ENCODE peak calls at places on chromosomes 13 and 19, in seven cellular contexts. P is CD8-positive, alpha-beta T cell; C is caudate nucleus; V is foreskin keratinocyte; Y is PC-9; F is IMR-90; S is uterus. B is an unnamed sample.

GRCh38 chr13:26255717-26256277 is 1.9 kb downstream of the CDK8 start:
- DNase-seq in P (no peak), C (no peak), V (no peak), Y (no peak), F (peak), S (no peak), B (no peak)

GRCh38 chr19:2648528-2648937 is 54.0 kb downstream of the GNG7 start:
- DNase-seq in P (peak), C (no peak), V (peak), Y (peak), F (peak), S (peak), B (peak)

GRCh38 chr13:95494082-95494681 is 58.3 kb upstream of the CLDN10 start:
- DNase-seq in P (no peak), C (no peak), V (peak), Y (peak), F (peak), S (no peak), B (no peak)

GRCh38 chr13:105918842-105919741 is 616.4 kb downstream of the EFNB2 start:
- DNase-seq in P (no peak), C (no peak), V (peak), Y (peak), F (peak), S (no peak), B (no peak)

GRCh38 chr19:18718015-18718526 is 34.6 kb downstream of the CRTC1 start:
- DNase-seq in P (no peak), C (no peak), V (no peak), Y (no peak), F (no peak), S (no peak), B (no peak)

GRCh38 chr13:49367640-49368431 is 76.0 kb downstream of the CAB39L start:
- DNase-seq in P (no peak), C (no peak), V (no peak), Y (no peak), F (no peak), S (no peak), B (no peak)

GRCh38 chr13:112477070-112477619 is 101.0 kb downstream of the SPACA7 start:
- DNase-seq in P (no peak), C (no peak), V (no peak), Y (no peak), F (no peak), S (no peak), B (no peak)

GRCh38 chr13:104143760-104144406 is 1077.7 kb upstream of the SLC10A2 start:
- DNase-seq in P (no peak), C (no peak), V (no peak), Y (no peak), F (no peak), S (no peak), B (no peak)

GRCh38 chr19:18109731-18110671 is 12.4 kb downstream of the MAST3 start:
- DNase-seq in P (no peak), C (no peak), V (no peak), Y (no peak), F (no peak), S (peak), B (peak)

GRCh38 chr13:51148952-51149573 is 38.0 kb upstream of the C13orf42 start:
- DNase-seq in P (no peak), C (no peak), V (peak), Y (peak), F (peak), S (peak), B (no peak)

GRCh38 chr19:44596428-44597130 is 16.8 kb upstream of the IGSF23 start:
- DNase-seq in P (no peak), C (no peak), V (no peak), Y (no peak), F (no peak), S (no peak), B (no peak)

GRCh38 chr19:6610934-6611370 is 20.0 kb upstream of the CD70 start:
- DNase-seq in P (no peak), C (no peak), V (peak), Y (peak), F (peak), S (no peak), B (no peak)

GRCh38 chr13:27419333-27419732 is 5.1 kb upstream of the GTF3A start:
- DNase-seq in P (no peak), C (no peak), V (peak), Y (no peak), F (peak), S (no peak), B (no peak)

GRCh38 chr13:76764429-76764828 is 121.8 kb downstream of the KCTD12 start:
- DNase-seq in P (no peak), C (no peak), V (peak), Y (no peak), F (peak), S (peak), B (peak)

GRCh38 chr13:98875146-98875729 is 102.6 kb downstream of the DOCK9 start:
- DNase-seq in P (no peak), C (no peak), V (no peak), Y (no peak), F (no peak), S (no peak), B (no peak)

GRCh38 chr19:41233748-41234240 is 14.8 kb downstream of the AXL start:
- DNase-seq in P (no peak), C (no peak), V (no peak), Y (no peak), F (no peak), S (no peak), B (no peak)

GRCh38 chr13:101529419-101529818 is 76.9 kb downstream of the ITGBL1 start:
- DNase-seq in P (no peak), C (no peak), V (peak), Y (no peak), F (peak), S (no peak), B (no peak)

GRCh38 chr19:50203281-50204080 is at the start of gene MYH14:
- DNase-seq in P (no peak), C (peak), V (no peak), Y (peak), F (no peak), S (peak), B (peak)

GRCh38 chr19:43777163-43777700 is 3.5 kb downstream of the KCNN4 start:
- DNase-seq in P (no peak), C (no peak), V (no peak), Y (peak), F (peak), S (no peak), B (no peak)

GRCh38 chr13:30486230-30487074 is 20.7 kb upstream of the HMGB1 start:
- DNase-seq in P (no peak), C (no peak), V (peak), Y (peak), F (no peak), S (no peak), B (no peak)

GRCh38 chr13:105655046-105655445 is 880.4 kb downstream of the EFNB2 start:
- DNase-seq in P (no peak), C (no peak), V (peak), Y (no peak), F (peak), S (no peak), B (no peak)

GRCh38 chr13:112623051-112623711 is 35.2 kb upstream of the TUBGCP3 start:
- DNase-seq in P (no peak), C (no peak), V (no peak), Y (no peak), F (no peak), S (no peak), B (no peak)

GRCh38 chr19:18351544-18351943 is 11.1 kb downstream of the PGPEP1 start:
- DNase-seq in P (no peak), C (no peak), V (no peak), Y (no peak), F (no peak), S (no peak), B (no peak)

GRCh38 chr19:1169921-1170885 is 3.9 kb downstream of the SBNO2 start:
- DNase-seq in P (no peak), C (no peak), V (peak), Y (peak), F (peak), S (peak), B (peak)

GRCh38 chr13:46684287-46685001 is 112.5 kb downstream of the ESD start:
- DNase-seq in P (no peak), C (no peak), V (no peak), Y (no peak), F (no peak), S (no peak), B (no peak)

GRCh38 chr13:98691360-98691759 is 61.1 kb downstream of the SLC15A1 start:
- DNase-seq in P (no peak), C (no peak), V (peak), Y (no peak), F (no peak), S (no peak), B (no peak)

GRCh38 chr13:66405908-66406802 is 824.0 kb downstream of the PCDH9 start:
- DNase-seq in P (no peak), C (no peak), V (peak), Y (peak), F (peak), S (no peak), B (no peak)

GRCh38 chr13:78176880-78177279 is 258.2 kb upstream of the EDNRB start:
- DNase-seq in P (no peak), C (no peak), V (no peak), Y (no peak), F (no peak), S (no peak), B (no peak)
- H3K27ac ChIP-seq in P (no peak), C (no peak), V (no peak), Y (no peak), F (no peak), S (no peak), B (no peak)

DNA sequence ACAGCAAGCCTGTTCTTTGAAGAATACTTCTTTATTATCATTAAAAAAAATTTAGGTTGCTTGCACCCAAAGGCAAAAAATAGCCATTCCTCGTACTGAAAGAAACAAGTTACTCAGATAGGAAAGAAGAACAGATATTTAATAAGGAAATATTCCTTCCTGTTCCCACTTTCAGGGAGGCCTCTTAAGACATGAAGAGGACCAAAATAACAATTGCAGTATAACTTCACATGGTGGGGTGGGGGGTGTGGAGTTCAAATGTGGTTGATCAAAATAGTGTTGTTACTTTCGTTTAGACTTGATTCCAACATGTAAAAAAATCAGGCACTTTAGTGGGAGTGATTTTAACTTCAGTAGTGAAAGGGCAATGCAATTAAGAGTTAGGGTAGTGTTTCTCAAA is 3.6 kb downstream of the RGCC start:
- DNase-seq in P (no peak), C (no peak), V (no peak), Y (no peak), F (no peak), S (no peak), B (no peak)
- H3K27ac ChIP-seq in P (peak), C (no peak), V (no peak), Y (no peak), F (no peak), S (no peak), B (peak)

DNA sequence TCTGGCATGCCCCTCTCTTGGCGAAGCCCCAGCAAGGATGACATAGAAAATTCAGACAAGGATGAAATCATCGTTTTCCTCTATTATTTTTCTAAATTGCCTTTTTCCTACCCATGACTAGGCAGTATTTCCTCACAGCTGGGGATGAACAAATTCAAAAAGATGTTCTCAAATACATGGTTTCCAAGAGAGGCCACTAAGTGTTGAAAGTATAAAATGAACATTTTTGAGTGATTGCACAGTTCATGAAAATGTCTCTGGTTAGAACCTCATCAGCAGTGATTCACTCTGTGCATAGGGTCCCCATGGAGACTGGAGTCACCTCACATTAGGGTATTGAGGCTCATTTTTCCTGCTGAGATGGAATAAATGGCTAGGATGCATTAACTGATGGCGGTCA is 373.7 kb downstream of the DNAJC15 start:
- DNase-seq in P (no peak), C (no peak), V (no peak), Y (no peak), F (peak), S (no peak), B (no peak)
- H3K27ac ChIP-seq in P (no peak), C (no peak), V (no peak), Y (no peak), F (peak), S (no peak), B (no peak)

GRCh38 chr19:9644472-9644871 is 23.4 kb upstream of the ZNF561 start:
- DNase-seq in P (no peak), C (no peak), V (no peak), Y (peak), F (no peak), S (no peak), B (no peak)
- H3K27ac ChIP-seq in P (no peak), C (no peak), V (no peak), Y (no peak), F (no peak), S (no peak), B (no peak)

DNA sequence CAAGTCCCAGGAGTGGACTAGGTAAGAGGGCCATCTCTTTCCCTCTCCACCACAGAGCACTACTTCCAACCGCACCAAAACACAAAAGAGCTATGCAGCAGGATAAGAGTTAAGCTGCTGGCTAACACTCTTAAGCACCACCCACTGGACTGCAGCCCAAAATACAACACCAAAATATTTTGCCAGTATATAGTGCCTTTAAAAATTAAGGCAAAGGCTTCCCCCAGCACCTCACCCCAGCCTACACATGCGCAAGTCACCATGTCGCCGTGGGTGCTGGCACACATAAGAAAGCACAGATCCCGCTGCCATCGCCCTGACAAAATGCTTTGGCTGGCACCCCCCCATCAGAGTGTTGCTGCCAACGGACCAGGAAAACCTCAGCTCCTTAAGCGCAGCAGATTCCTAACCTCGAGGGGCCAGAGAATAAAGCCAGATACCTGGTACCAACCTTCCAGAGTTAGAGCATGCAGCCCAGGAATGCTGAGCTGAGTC is 608.3 kb downstream of the PCDH17 start:
- DNase-seq in P (no peak), C (no peak), V (no peak), Y (no peak), F (no peak), S (no peak), B (no peak)
- H3K27ac ChIP-seq in P (no peak), C (no peak), V (no peak), Y (no peak), F (no peak), S (no peak), B (no peak)

DNA sequence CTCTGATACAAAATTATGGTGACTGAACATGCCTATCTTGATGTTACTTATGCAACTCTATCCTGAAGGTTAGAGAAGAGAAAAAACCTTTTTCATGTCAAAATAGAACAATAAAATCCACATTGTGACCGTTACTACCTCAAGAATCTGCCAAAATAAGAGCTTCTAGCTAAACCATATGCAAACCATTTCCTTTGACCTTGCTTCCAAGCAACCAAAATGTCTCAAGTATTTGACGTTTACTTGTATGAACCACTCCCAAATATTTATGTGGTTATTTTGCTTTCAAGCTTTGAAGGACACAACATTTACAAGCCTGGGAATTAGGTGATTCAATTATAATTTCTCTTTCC is 13.9 kb downstream of the FOXO1 start:
- DNase-seq in P (no peak), C (no peak), V (no peak), Y (no peak), F (no peak), S (no peak), B (no peak)
- H3K27ac ChIP-seq in P (no peak), C (no peak), V (no peak), Y (no peak), F (no peak), S (peak), B (no peak)

B was measured in left lung.